ENCODE peak calls at places on chromosome 22, in five cellular contexts. A is anterior cingulate cortex, G is amniotic stem cell, W is HT1080, B is substantia nigra. U is an unnamed sample.

GRCh38 chr22:25126510-25126909 is 73.1 kb upstream of the CRYBB3 start:
- DNase-seq in A (no peak), G (no peak), W (no peak), B (no peak), U (no peak)

GRCh38 chr22:26890870-26891269 is 233.5 kb downstream of the MIAT start:
- DNase-seq in A (no peak), G (no peak), W (no peak), B (no peak), U (no peak)

GRCh38 chr22:18024956-18025720 is 777 bp upstream of the MICAL3 start:
- DNase-seq in A (no peak), G (no peak), W (no peak), B (no peak), U (no peak)

GRCh38 chr22:25806579-25806978 is 64.6 kb downstream of the MYO18B start:
- DNase-seq in A (no peak), G (no peak), W (no peak), B (no peak), U (no peak)

GRCh38 chr22:24938741-24939341 is 7.7 kb downstream of the LHFPL7 start:
- DNase-seq in A (no peak), G (no peak), W (peak), B (no peak), U (no peak)

GRCh38 chr22:35467788-35468187 is 67.8 kb downstream of the MCM5 start:
- DNase-seq in A (no peak), G (no peak), W (no peak), B (peak), U (peak)

GRCh38 chr22:23530106-23530505 is 50.0 kb downstream of the IGLL1 start:
- DNase-seq in A (no peak), G (no peak), W (no peak), B (no peak), U (no peak)

GRCh38 chr22:28250036-28250695 is 331.1 kb upstream of the PITPNB start:
- DNase-seq in A (no peak), G (no peak), W (no peak), B (no peak), U (no peak)

GRCh38 chr22:40922484-40923303 is 28.5 kb upstream of the RBX1 start:
- DNase-seq in A (no peak), G (peak), W (peak), B (no peak), U (no peak)

GRCh38 chr22:49398115-49398514 is 429.6 kb downstream of the BRD1 start:
- DNase-seq in A (no peak), G (no peak), W (no peak), B (no peak), U (no peak)

GRCh38 chr22:22478450-22478849 is 30.1 kb downstream of the ZNF280B start:
- DNase-seq in A (no peak), G (no peak), W (no peak), B (no peak), U (no peak)

GRCh38 chr22:35484651-35485372 is 55.8 kb upstream of the RASD2 start:
- DNase-seq in A (no peak), G (no peak), W (no peak), B (no peak), U (no peak)

GRCh38 chr22:49968313-49968830 is 7.8 kb downstream of the PIM3 start:
- DNase-seq in A (no peak), G (no peak), W (no peak), B (no peak), U (no peak)

GRCh38 chr22:19232620-19233019 is 54.1 kb upstream of the SLC25A1 start:
- DNase-seq in A (no peak), G (no peak), W (no peak), B (no peak), U (no peak)

GRCh38 chr22:47626428-47627390 is 864.3 kb downstream of the TBC1D22A start:
- DNase-seq in A (no peak), G (no peak), W (no peak), B (no peak), U (peak)

GRCh38 chr22:42863349-42863911 is 6.4 kb upstream of the ARFGAP3 start:
- DNase-seq in A (no peak), G (no peak), W (peak), B (no peak), U (no peak)